ENCODE peak calls at places on chromosomes 1 and 21, in ten cellular contexts. R is BJ, D is foreskin fibroblast, M is NCI-H1417, E is cerebellum, Z is tibial artery, X is glutamatergic neuron, T is NCI-H1436, I is neural crest cell, Q is DND-41. G is an unnamed sample.

GRCh38 chr1:206588492-206588891 is 23.8 kb downstream of the EIF2D start:
- DNase-seq in R (no peak), D (no peak), M (no peak), E (no peak), Z (no peak), X (no peak), T (no peak), I (no peak), Q (no peak), G (no peak)

GRCh38 chr1:112083487-112083886 is 94.0 kb upstream of the KCND3 start:
- DNase-seq in R (no peak), D (peak; percentile 22), M (no peak), E (no peak), Z (no peak), X (no peak), T (no peak), I (no peak), Q (no peak), G (no peak)

GRCh38 chr21:41537356-41537755 is 29.4 kb upstream of the TMPRSS2 start:
- DNase-seq in R (no peak), D (no peak), M (no peak), E (no peak), Z (no peak), X (no peak), T (no peak), I (no peak), Q (no peak), G (no peak)

GRCh38 chr1:179310721-179311120 is 17.1 kb downstream of the SOAT1 start:
- DNase-seq in R (peak; percentile 68), D (peak; percentile 87), M (no peak), E (no peak), Z (no peak), X (no peak), T (no peak), I (no peak), Q (no peak), G (no peak)

GRCh38 chr1:92484472-92485373 is 2.0 kb downstream of the GFI1 start:
- DNase-seq in R (no peak), D (peak; percentile 49), M (no peak), E (no peak), Z (no peak), X (peak; percentile 53), T (peak; percentile 10), I (peak; percentile 28), Q (peak; percentile 90), G (no peak)

GRCh38 chr1:26555550-26555981 is 26.0 kb downstream of the RPS6KA1 start:
- DNase-seq in R (no peak), D (no peak), M (no peak), E (no peak), Z (no peak), X (no peak), T (no peak), I (peak; percentile 59), Q (no peak), G (no peak)

GRCh38 chr1:248858096-248858890 is 592 bp downstream of the ZNF692 start:
- DNase-seq in R (no peak), D (peak; percentile 84), M (peak; percentile 37), E (peak; percentile 48), Z (peak; percentile 86), X (peak; percentile 79), T (peak; percentile 69), I (peak; percentile 55), Q (peak; percentile 60), G (peak; percentile 76)

GRCh38 chr1:206851611-206852010 is 13.8 kb upstream of the IL20 start:
- DNase-seq in R (peak; percentile 81), D (peak; percentile 84), M (no peak), E (no peak), Z (no peak), X (no peak), T (no peak), I (no peak), Q (no peak), G (no peak)

GRCh38 chr1:54465351-54465811 is 59.2 kb upstream of the SSBP3 start:
- DNase-seq in R (no peak), D (no peak), M (no peak), E (no peak), Z (no peak), X (no peak), T (no peak), I (no peak), Q (no peak), G (no peak)

GRCh38 chr1:203199481-203200058 is 13.1 kb upstream of the CHI3L1 start:
- DNase-seq in R (no peak), D (peak; percentile 43), M (no peak), E (no peak), Z (no peak), X (no peak), T (no peak), I (no peak), Q (no peak), G (no peak)

GRCh38 chr1:156527584-156527983 is 27.0 kb upstream of the MEF2D start:
- DNase-seq in R (no peak), D (no peak), M (no peak), E (no peak), Z (no peak), X (no peak), T (no peak), I (no peak), Q (no peak), G (no peak)

GRCh38 chr21:46215436-46216131 is 13.0 kb downstream of the LSS start:
- DNase-seq in R (no peak), D (no peak), M (no peak), E (no peak), Z (peak; percentile 49), X (no peak), T (no peak), I (no peak), Q (no peak), G (no peak)

GRCh38 chr1:173222149-173223030 is 15.3 kb upstream of the TNFSF4 start:
- DNase-seq in R (no peak), D (no peak), M (no peak), E (no peak), Z (no peak), X (no peak), T (no peak), I (no peak), Q (no peak), G (no peak)

GRCh38 chr1:76075877-76076276 is 1.3 kb downstream of the ST6GALNAC3 start:
- DNase-seq in R (no peak), D (peak; percentile 62), M (no peak), E (no peak), Z (no peak), X (no peak), T (no peak), I (no peak), Q (no peak), G (no peak)

GRCh38 chr1:98794196-98794886 is 132.8 kb downstream of the SNX7 start:
- DNase-seq in R (peak; percentile 26), D (peak; percentile 81), M (peak; percentile 24), E (no peak), Z (no peak), X (no peak), T (peak; percentile 12), I (peak; percentile 24), Q (peak; percentile 64), G (peak; percentile 53)

GRCh38 chr1:94026869-94027388 is 94.0 kb downstream of the ABCA4 start:
- DNase-seq in R (no peak), D (no peak), M (no peak), E (no peak), Z (no peak), X (no peak), T (no peak), I (no peak), Q (no peak), G (no peak)

GRCh38 chr1:65278344-65279091 is 30.8 kb upstream of the DNAJC6 start:
- DNase-seq in R (no peak), D (peak; percentile 36), M (no peak), E (no peak), Z (no peak), X (no peak), T (no peak), I (no peak), Q (no peak), G (no peak)

GRCh38 chr1:227449051-227449450 is 114.3 kb upstream of the ZNF678 start:
- DNase-seq in R (no peak), D (peak; percentile 51), M (peak; percentile 6), E (no peak), Z (no peak), X (peak; percentile 43), T (no peak), I (peak; percentile 20), Q (peak; percentile 23), G (peak; percentile 36)

GRCh38 chr1:43565600-43566360 is 35.1 kb downstream of the PTPRF start:
- DNase-seq in R (no peak), D (peak; percentile 83), M (peak; percentile 83), E (peak; percentile 83), Z (peak; percentile 72), X (peak; percentile 79), T (peak; percentile 69), I (peak; percentile 61), Q (no peak), G (no peak)

GRCh38 chr1:111559736-111560279 is 56.4 kb upstream of the ADORA3 start:
- DNase-seq in R (no peak), D (peak; percentile 78), M (no peak), E (no peak), Z (no peak), X (no peak), T (no peak), I (no peak), Q (no peak), G (no peak)

GRCh38 chr1:160813215-160813614 is 17.2 kb downstream of the LY9 start:
- DNase-seq in R (no peak), D (no peak), M (no peak), E (no peak), Z (no peak), X (no peak), T (no peak), I (no peak), Q (no peak), G (no peak)

GRCh38 chr21:25583370-25584133 is 23.7 kb downstream of the MRPL39 start:
- DNase-seq in R (no peak), D (no peak), M (no peak), E (no peak), Z (no peak), X (no peak), T (no peak), I (no peak), Q (no peak), G (no peak)

GRCh38 chr1:171641076-171641864 is 11.2 kb downstream of the MYOC start:
- DNase-seq in R (no peak), D (no peak), M (no peak), E (no peak), Z (no peak), X (no peak), T (no peak), I (no peak), Q (no peak), G (no peak)

GRCh38 chr1:234915923-234916675 is 212.5 kb downstream of the TOMM20 start:
- DNase-seq in R (peak; percentile 48), D (peak; percentile 60), M (no peak), E (no peak), Z (peak; percentile 84), X (no peak), T (no peak), I (no peak), Q (no peak), G (peak; percentile 45)

GRCh38 chr1:109164538-109164937 is 49.2 kb upstream of the SARS1 start:
- DNase-seq in R (no peak), D (no peak), M (no peak), E (no peak), Z (no peak), X (no peak), T (no peak), I (no peak), Q (no peak), G (no peak)

GRCh38 chr21:25400427-25400826 is 206.9 kb downstream of the MRPL39 start:
- DNase-seq in R (no peak), D (no peak), M (no peak), E (no peak), Z (no peak), X (no peak), T (no peak), I (no peak), Q (no peak), G (no peak)

GRCh38 chr1:64664287-64664686 is 80.6 kb upstream of the RAVER2 start:
- DNase-seq in R (no peak), D (no peak), M (no peak), E (peak; percentile 13), Z (no peak), X (no peak), T (no peak), I (peak; percentile 33), Q (no peak), G (peak; percentile 12)

GRCh38 chr1:9375912-9376311 is 83.2 kb downstream of the SPSB1 start:
- DNase-seq in R (no peak), D (peak; percentile 18), M (no peak), E (no peak), Z (peak; percentile 90), X (no peak), T (no peak), I (no peak), Q (no peak), G (no peak)

G was measured in HAP-1.